ENCODE peak calls at places on chromosomes 4 and X, in ten cellular contexts. B is psoas muscle; I is left colon; R is SW480; P is stimulated activated CD4-positive, alpha-beta T cell treated with anti-CD3 and anti-CD28 coated beads, Interleukin-4, amount 100 ng/mL, for 4 hours; X is NCI-H748 treated with DMSO at 0.1 percent for 48 hours; E is lower leg skin; K is substantia nigra; N is fibroblast of pulmonary artery; S is skeletal muscle cell. M is an unnamed sample.

GRCh38 chrX:39196192-39197102 is 395.2 kb downstream of the MID1IP1 start:
- DNase-seq in E (no peak), K (no peak), N (no peak), S (peak; percentile 40), I (no peak), B (no peak), P (no peak), R (peak; percentile 81), X (peak; percentile 14), M (no peak)

GRCh38 chrX:38500886-38501285 is 60.5 kb upstream of the TSPAN7 start:
- DNase-seq in P (no peak), I (no peak), N (no peak), K (no peak), E (no peak), X (no peak), S (peak; percentile 2), B (no peak), R (no peak), M (no peak)

GRCh38 chr4:56213543-56213942 is 173.7 kb downstream of the AASDH start:
- DNase-seq in K (no peak), I (no peak), X (no peak), E (no peak), P (no peak), R (no peak), B (no peak), N (no peak), S (no peak), M (no peak)

GRCh38 chr4:8315343-8316250 is 46.0 kb downstream of the HTRA3 start:
- DNase-seq in N (peak; percentile 83), B (peak; percentile 61), S (peak; percentile 44), E (peak; percentile 85), X (peak; percentile 32), I (peak; percentile 23), K (no peak), R (peak; percentile 65), P (no peak), M (no peak)

GRCh38 chr4:173318648-173319211 is 15.4 kb downstream of the HMGB2 start:
- DNase-seq in S (peak; percentile 21), B (no peak), K (no peak), N (peak; percentile 77), E (no peak), I (no peak), R (peak; percentile 40), X (peak; percentile 81), P (no peak), M (no peak)

GRCh38 chr4:37463457-37463856 is 218.9 kb downstream of the NWD2 start:
- DNase-seq in R (no peak), I (peak; percentile 49), E (no peak), S (no peak), N (no peak), K (no peak), P (no peak), B (no peak), X (no peak), M (no peak)

GRCh38 chr4:15533817-15534216 is 64.1 kb downstream of the CC2D2A start:
- DNase-seq in I (no peak), E (no peak), P (no peak), K (no peak), R (no peak), X (no peak), S (no peak), B (no peak), N (no peak), M (no peak)

GRCh38 chr4:37590016-37590415 is 96.2 kb downstream of the RELL1 start:
- DNase-seq in N (no peak), K (no peak), X (no peak), E (no peak), S (no peak), I (no peak), R (no peak), B (no peak), P (no peak), M (no peak)

GRCh38 chr4:109298279-109299010 is 4.0 kb downstream of the COL25A1 start:
- DNase-seq in R (peak; percentile 52), B (no peak), S (no peak), I (no peak), N (peak; percentile 15), E (no peak), K (no peak), X (peak; percentile 24), P (no peak), M (no peak)

GRCh38 chr4:53688186-53688790 is 97.0 kb upstream of the LNX1 start:
- DNase-seq in N (peak; percentile 99), B (no peak), E (no peak), I (no peak), X (no peak), K (no peak), S (peak; percentile 99), P (no peak), R (peak; percentile 55), M (no peak)

GRCh38 chrX:1119275-1119674 is 93.2 kb downstream of the CRLF2 start:
- DNase-seq in X (no peak), P (no peak), R (no peak), I (no peak), K (no peak), N (no peak), S (no peak), E (no peak), B (no peak), M (no peak)

GRCh38 chr4:76252271-76252653 is 741 bp downstream of the FAM47E start:
- DNase-seq in K (no peak), S (no peak), X (no peak), R (no peak), I (no peak), P (no peak), E (no peak), N (no peak), B (no peak), M (no peak)

GRCh38 chr4:174631901-174632758 is 109.8 kb upstream of the HPGD start:
- DNase-seq in E (no peak), B (no peak), R (peak; percentile 28), P (no peak), S (peak; percentile 3), I (no peak), K (no peak), X (peak; percentile 53), N (peak; percentile 72), M (peak; percentile 20)

GRCh38 chr4:146059865-146060264 is 115.7 kb upstream of the LSM6 start:
- DNase-seq in I (no peak), N (no peak), E (no peak), S (no peak), R (no peak), B (no peak), K (no peak), X (no peak), P (no peak), M (peak; percentile 4)

GRCh38 chr4:60656171-60656570 is 544.0 kb upstream of the ADGRL3 start:
- DNase-seq in I (no peak), P (no peak), E (no peak), S (no peak), K (no peak), N (no peak), R (no peak), X (no peak), B (no peak), M (no peak)

GRCh38 chr4:149835280-149835679 is 19.6 kb upstream of the IQCM start:
- DNase-seq in I (no peak), P (no peak), E (no peak), X (no peak), N (no peak), S (no peak), B (no peak), R (no peak), K (no peak), M (no peak)

GRCh38 chrX:71634366-71634765 is 16.1 kb upstream of the CXCR3 start:
- DNase-seq in R (no peak), B (peak; percentile 45), N (no peak), I (no peak), X (no peak), S (no peak), E (peak; percentile 17), K (no peak), P (no peak), M (no peak)

GRCh38 chr4:28702571-28702970 is 1841.9 kb downstream of the STIM2 start:
- DNase-seq in E (no peak), N (no peak), S (no peak), I (no peak), R (no peak), P (no peak), X (no peak), B (no peak), K (no peak), M (no peak)

GRCh38 chr4:73896416-73896815 is 27.2 kb downstream of the CXCL1 start:
- DNase-seq in B (no peak), P (no peak), I (no peak), N (no peak), R (no peak), X (no peak), E (no peak), K (no peak), S (no peak), M (no peak)

GRCh38 chrX:9134341-9134740 is 100.4 kb upstream of the FAM9B start:
- DNase-seq in E (no peak), I (no peak), B (no peak), S (no peak), R (no peak), X (no peak), P (no peak), N (no peak), K (no peak), M (no peak)

GRCh38 chrX:46268429-46268828 is 276.8 kb downstream of the ZNF674 start:
- DNase-seq in S (no peak), B (no peak), K (no peak), E (no peak), X (no peak), N (peak; percentile 10), P (no peak), R (peak; percentile 68), I (no peak), M (no peak)

GRCh38 chrX:46208225-46208854 is 336.9 kb downstream of the ZNF674 start:
- DNase-seq in S (no peak), B (no peak), E (no peak), P (no peak), X (no peak), R (peak; percentile 50), K (no peak), I (no peak), N (peak; percentile 3), M (no peak)

GRCh38 chr4:169229571-169230028 is 41.2 kb downstream of the SH3RF1 start:
- DNase-seq in R (peak; percentile 13), E (no peak), K (no peak), I (no peak), B (no peak), N (peak; percentile 92), P (no peak), X (peak; percentile 1), S (peak; percentile 90), M (no peak)

GRCh38 chrX:15570145-15570544 is 30.6 kb downstream of the ACE2 start:
- DNase-seq in K (no peak), N (no peak), I (no peak), X (no peak), B (no peak), S (no peak), E (no peak), P (no peak), R (no peak), M (no peak)

GRCh38 chr4:86055898-86056297 is 304.0 kb downstream of the MAPK10 start:
- DNase-seq in R (peak; percentile 6), P (no peak), N (no peak), K (no peak), S (no peak), I (no peak), E (no peak), X (no peak), B (no peak), M (no peak)

GRCh38 chr4:53712326-53712725 is 121.0 kb upstream of the LNX1 start:
- DNase-seq in R (no peak), S (no peak), I (no peak), E (no peak), N (no peak), B (no peak), P (no peak), K (no peak), X (no peak), M (no peak)

M was measured in mucosa of descending colon.